ENCODE peak calls at places on chromosomes 2 and 18, in seven cellular contexts. One of them, this sample, is unnamed.

GRCh38 chr2:121944072-121944829 is 188.8 kb downstream of the TSN start:
- DNase-seq in lower lobe of right lung: no peak
- DNase-seq in ELR: peak; percentile 87
- DNase-seq in HFF-Myc: peak; percentile 35
- DNase-seq in DMS153: no peak
- DNase-seq in AG09309: peak; percentile 83
- DNase-seq in fibroblast of lung: peak; percentile 50
- DNase-seq in this sample: no peak

GRCh38 chr2:168970860-168971650 is 60.1 kb downstream of the ABCB11 start:
- DNase-seq in lower lobe of right lung: no peak
- DNase-seq in ELR: no peak
- DNase-seq in HFF-Myc: no peak
- DNase-seq in DMS153: no peak
- DNase-seq in AG09309: no peak
- DNase-seq in fibroblast of lung: no peak
- DNase-seq in this sample: no peak

GRCh38 chr2:8310557-8311455 is 371.1 kb upstream of the ID2 start:
- DNase-seq in lower lobe of right lung: peak; percentile 70
- DNase-seq in ELR: no peak
- DNase-seq in HFF-Myc: no peak
- DNase-seq in DMS153: no peak
- DNase-seq in AG09309: no peak
- DNase-seq in fibroblast of lung: no peak
- DNase-seq in this sample: no peak

GRCh38 chr2:29202819-29203495 is 87.7 kb downstream of the CLIP4 start:
- DNase-seq in lower lobe of right lung: no peak
- DNase-seq in ELR: no peak
- DNase-seq in HFF-Myc: no peak
- DNase-seq in DMS153: no peak
- DNase-seq in AG09309: no peak
- DNase-seq in fibroblast of lung: no peak
- DNase-seq in this sample: no peak

GRCh38 chr2:105886029-105886454 is 141.3 kb downstream of the NCK2 start:
- DNase-seq in lower lobe of right lung: no peak
- DNase-seq in ELR: no peak
- DNase-seq in HFF-Myc: no peak
- DNase-seq in DMS153: no peak
- DNase-seq in AG09309: peak; percentile 78
- DNase-seq in fibroblast of lung: peak; percentile 79
- DNase-seq in this sample: peak; percentile 39

GRCh38 chr18:76488190-76488589 is 6.9 kb downstream of the ZNF516 start:
- DNase-seq in lower lobe of right lung: no peak
- DNase-seq in ELR: peak; percentile 67
- DNase-seq in HFF-Myc: no peak
- DNase-seq in DMS153: no peak
- DNase-seq in AG09309: no peak
- DNase-seq in fibroblast of lung: peak; percentile 79
- DNase-seq in this sample: no peak

GRCh38 chr2:60379216-60379615 is 174.2 kb downstream of the BCL11A start:
- DNase-seq in lower lobe of right lung: no peak
- DNase-seq in ELR: no peak
- DNase-seq in HFF-Myc: no peak
- DNase-seq in DMS153: no peak
- DNase-seq in AG09309: no peak
- DNase-seq in fibroblast of lung: no peak
- DNase-seq in this sample: no peak

GRCh38 chr2:170493698-170494097 is 221.4 kb upstream of the SP5 start:
- DNase-seq in lower lobe of right lung: no peak
- DNase-seq in ELR: peak; percentile 32
- DNase-seq in HFF-Myc: no peak
- DNase-seq in DMS153: no peak
- DNase-seq in AG09309: no peak
- DNase-seq in fibroblast of lung: peak; percentile 6
- DNase-seq in this sample: no peak

GRCh38 chr2:105933906-105934305 is 189.2 kb downstream of the NCK2 start:
- DNase-seq in lower lobe of right lung: no peak
- DNase-seq in ELR: no peak
- DNase-seq in HFF-Myc: no peak
- DNase-seq in DMS153: no peak
- DNase-seq in AG09309: no peak
- DNase-seq in fibroblast of lung: no peak
- DNase-seq in this sample: no peak

GRCh38 chr18:47397671-47398319 is 146.3 kb upstream of the SKOR2 start:
- DNase-seq in lower lobe of right lung: no peak
- DNase-seq in ELR: peak; percentile 7
- DNase-seq in HFF-Myc: no peak
- DNase-seq in DMS153: no peak
- DNase-seq in AG09309: no peak
- DNase-seq in fibroblast of lung: no peak
- DNase-seq in this sample: no peak

GRCh38 chr2:10891391-10891790 is 20.3 kb upstream of the KCNF1 start:
- DNase-seq in lower lobe of right lung: no peak
- DNase-seq in ELR: no peak
- DNase-seq in HFF-Myc: no peak
- DNase-seq in DMS153: no peak
- DNase-seq in AG09309: no peak
- DNase-seq in fibroblast of lung: no peak
- DNase-seq in this sample: no peak

GRCh38 chr2:33020883-33021282 is 74.1 kb downstream of the LTBP1 start:
- DNase-seq in lower lobe of right lung: no peak
- DNase-seq in ELR: no peak
- DNase-seq in HFF-Myc: no peak
- DNase-seq in DMS153: no peak
- DNase-seq in AG09309: no peak
- DNase-seq in fibroblast of lung: no peak
- DNase-seq in this sample: no peak

GRCh38 chr18:44798433-44799048 is 117.9 kb downstream of the SETBP1 start:
- DNase-seq in lower lobe of right lung: no peak
- DNase-seq in ELR: no peak
- DNase-seq in HFF-Myc: no peak
- DNase-seq in DMS153: no peak
- DNase-seq in AG09309: no peak
- DNase-seq in fibroblast of lung: no peak
- DNase-seq in this sample: no peak

GRCh38 chr18:44693030-44693784 is 12.5 kb downstream of the SETBP1 start:
- DNase-seq in lower lobe of right lung: no peak
- DNase-seq in ELR: peak; percentile 24
- DNase-seq in HFF-Myc: no peak
- DNase-seq in DMS153: no peak
- DNase-seq in AG09309: no peak
- DNase-seq in fibroblast of lung: peak; percentile 74
- DNase-seq in this sample: no peak

GRCh38 chr2:166365803-166366420 is 9.8 kb downstream of the SCN9A start:
- DNase-seq in lower lobe of right lung: no peak
- DNase-seq in ELR: no peak
- DNase-seq in HFF-Myc: no peak
- DNase-seq in DMS153: no peak
- DNase-seq in AG09309: no peak
- DNase-seq in fibroblast of lung: peak; percentile 61
- DNase-seq in this sample: no peak

GRCh38 chr2:232363784-232364615 is 14.6 kb upstream of the ALPP start:
- DNase-seq in lower lobe of right lung: no peak
- DNase-seq in ELR: no peak
- DNase-seq in HFF-Myc: no peak
- DNase-seq in DMS153: no peak
- DNase-seq in AG09309: peak; percentile 13
- DNase-seq in fibroblast of lung: no peak
- DNase-seq in this sample: no peak

GRCh38 chr2:46803911-46804670 is 111.5 kb downstream of the MCFD2 start:
- DNase-seq in lower lobe of right lung: no peak
- DNase-seq in ELR: peak; percentile 97
- DNase-seq in HFF-Myc: peak; percentile 81
- DNase-seq in DMS153: no peak
- DNase-seq in AG09309: peak; percentile 95
- DNase-seq in fibroblast of lung: peak; percentile 99
- DNase-seq in this sample: peak; percentile 79

GRCh38 chr2:26298638-26299393 is 47.1 kb upstream of the SELENOI start:
- DNase-seq in lower lobe of right lung: peak; percentile 70
- DNase-seq in ELR: peak; percentile 64
- DNase-seq in HFF-Myc: no peak
- DNase-seq in DMS153: no peak
- DNase-seq in AG09309: no peak
- DNase-seq in fibroblast of lung: peak; percentile 53
- DNase-seq in this sample: no peak

GRCh38 chr2:226329180-226329579 is 470.4 kb downstream of the IRS1 start:
- DNase-seq in lower lobe of right lung: no peak
- DNase-seq in ELR: no peak
- DNase-seq in HFF-Myc: no peak
- DNase-seq in DMS153: no peak
- DNase-seq in AG09309: no peak
- DNase-seq in fibroblast of lung: no peak
- DNase-seq in this sample: no peak

GRCh38 chr18:45874501-45875184 is 49.2 kb downstream of the SIGLEC15 start:
- DNase-seq in lower lobe of right lung: no peak
- DNase-seq in ELR: peak; percentile 53
- DNase-seq in HFF-Myc: no peak
- DNase-seq in DMS153: no peak
- DNase-seq in AG09309: no peak
- DNase-seq in fibroblast of lung: peak; percentile 56
- DNase-seq in this sample: no peak

This sample was measured in AG04450.